ENCODE peak calls at places on chromosome 11, in five cellular contexts. X is osteocyte, J is HL-60, M is DMS53, B is NCI-H82. P is an unnamed sample.

GRCh38 chr11:2763939-2764338 is 64.1 kb upstream of the KCNQ1OT1 start:
- DNase-seq in X (no peak), J (no peak), M (no peak), B (no peak), P (no peak)

GRCh38 chr11:36469063-36469462 is 41.0 kb downstream of the TRAF6 start:
- DNase-seq in X (no peak), J (no peak), M (peak), B (peak), P (peak)

GRCh38 chr11:14972581-14973490 is 685 bp upstream of the CALCA start:
- DNase-seq in X (no peak), J (no peak), M (peak), B (no peak), P (no peak)

GRCh38 chr11:127345819-127346459 is 345.4 kb upstream of the KIRREL3 start:
- DNase-seq in X (no peak), J (no peak), M (peak), B (peak), P (no peak)

GRCh38 chr11:112255075-112255739 is 5.5 kb downstream of the PLET1 start:
- DNase-seq in X (no peak), J (no peak), M (no peak), B (peak), P (no peak)

GRCh38 chr11:13487661-13488030 is 8.2 kb downstream of the PTH start:
- DNase-seq in X (no peak), J (no peak), M (peak), B (peak), P (no peak)

GRCh38 chr11:131888230-131888826 is 517.9 kb downstream of the NTM start:
- DNase-seq in X (no peak), J (no peak), M (no peak), B (no peak), P (no peak)

GRCh38 chr11:132037961-132038360 is 667.5 kb downstream of the NTM start:
- DNase-seq in X (no peak), J (no peak), M (no peak), B (no peak), P (no peak)

GRCh38 chr11:114017723-114018122 is 41.8 kb upstream of the ZBTB16 start:
- DNase-seq in X (no peak), J (no peak), M (no peak), B (no peak), P (no peak)

P was measured in type B pancreatic cell.